ENCODE peak calls at places on chromosomes 4 and X, in eight cellular contexts. G is mucosa of descending colon, M is GM12865, W is astrocyte of the spinal cord, E is AG04450, Q is ovary, L is epithelial cell of esophagus, P is left ventricle myocardium inferior. T is an unnamed sample.

GRCh38 chrX:85111347-85111746 is 107.7 kb downstream of the APOOL start:
- DNase-seq in G (peak; percentile 44), M (no peak), W (peak; percentile 17), E (no peak), Q (no peak), L (peak; percentile 10), P (no peak), T (no peak)

GRCh38 chr4:129929052-129929451 is 833.1 kb downstream of the C4orf33 start:
- DNase-seq in G (no peak), M (no peak), W (no peak), E (no peak), Q (no peak), L (peak; percentile 1), P (no peak), T (no peak)

GRCh38 chr4:101418055-101418454 is 70.7 kb upstream of the PPP3CA start:
- DNase-seq in G (peak; percentile 56), M (peak; percentile 78), W (peak; percentile 55), E (no peak), Q (no peak), L (no peak), P (no peak), T (no peak)

GRCh38 chr4:47155907-47156306 is 124.5 kb downstream of the GABRB1 start:
- DNase-seq in G (no peak), M (no peak), W (no peak), E (no peak), Q (no peak), L (no peak), P (no peak), T (no peak)

GRCh38 chr4:73341454-73341853 is 62.6 kb upstream of the ALB start:
- DNase-seq in G (peak; percentile 57), M (peak; percentile 50), W (peak; percentile 61), E (peak; percentile 4), Q (peak; percentile 36), L (peak; percentile 78), P (no peak), T (peak; percentile 14)

GRCh38 chrX:10755477-10756334 is 135.3 kb upstream of the MID1 start:
- DNase-seq in G (no peak), M (no peak), W (peak; percentile 78), E (peak; percentile 63), Q (no peak), L (peak; percentile 30), P (no peak), T (peak; percentile 48)

GRCh38 chr4:6695660-6696581 is 2.2 kb downstream of the S100P start:
- DNase-seq in G (peak; percentile 71), M (peak; percentile 35), W (no peak), E (no peak), Q (no peak), L (peak; percentile 74), P (no peak), T (no peak)

GRCh38 chrX:146973283-146973682 is 158.7 kb upstream of the CXorf51A start:
- DNase-seq in G (no peak), M (no peak), W (no peak), E (no peak), Q (no peak), L (no peak), P (no peak), T (no peak)

GRCh38 chr4:81467672-81467964 is 4.1 kb downstream of the RASGEF1B start:
- DNase-seq in G (no peak), M (no peak), W (no peak), E (no peak), Q (no peak), L (no peak), P (no peak), T (no peak)

GRCh38 chrX:25015486-25016360 is at the start of gene ARX:
- DNase-seq in G (peak; percentile 60), M (peak; percentile 46), W (peak; percentile 63), E (peak; percentile 6), Q (peak; percentile 88), L (peak; percentile 79), P (peak; percentile 25), T (peak; percentile 43)

GRCh38 chr4:182292657-182293056 is 49.5 kb downstream of the TENM3 start:
- DNase-seq in G (no peak), M (no peak), W (no peak), E (no peak), Q (no peak), L (no peak), P (no peak), T (no peak)

GRCh38 chrX:153582896-153583295 is 16.0 kb downstream of the CCNQ start:
- DNase-seq in G (peak; percentile 36), M (peak; percentile 80), W (peak; percentile 16), E (no peak), Q (no peak), L (peak; percentile 29), P (peak; percentile 24), T (no peak)

GRCh38 chr4:123995939-123996338 is 599.3 kb downstream of the SPRY1 start:
- DNase-seq in G (no peak), M (no peak), W (peak; percentile 76), E (peak; percentile 46), Q (no peak), L (peak; percentile 77), P (no peak), T (peak; percentile 71)

GRCh38 chr4:146335763-146336412 is 121.5 kb downstream of the REELD1 start:
- DNase-seq in G (no peak), M (no peak), W (no peak), E (no peak), Q (no peak), L (peak; percentile 82), P (no peak), T (no peak)

GRCh38 chr4:136106753-136107152 is 1425.5 kb downstream of the PCDH18 start:
- DNase-seq in G (no peak), M (no peak), W (no peak), E (no peak), Q (no peak), L (no peak), P (no peak), T (no peak)

GRCh38 chr4:100913685-100914084 is 395.9 kb upstream of the EMCN start:
- DNase-seq in G (no peak), M (no peak), W (no peak), E (no peak), Q (no peak), L (no peak), P (no peak), T (no peak)

GRCh38 chr4:186067757-186068385 is 1.1 kb upstream of the TLR3 start:
- DNase-seq in G (peak; percentile 82), M (peak; percentile 74), W (peak; percentile 37), E (no peak), Q (peak; percentile 64), L (peak; percentile 56), P (peak; percentile 41), T (no peak)

GRCh38 chr4:162510937-162511336 is 347.1 kb upstream of the FSTL5 start:
- DNase-seq in G (no peak), M (no peak), W (no peak), E (no peak), Q (no peak), L (no peak), P (no peak), T (no peak)

GRCh38 chr4:186676531-186677158 is 47.0 kb downstream of the FAT1 start:
- DNase-seq in G (no peak), M (no peak), W (peak; percentile 92), E (peak; percentile 95), Q (no peak), L (peak; percentile 83), P (no peak), T (peak; percentile 92)

GRCh38 chrX:9207142-9207541 is 173.2 kb upstream of the FAM9B start:
- DNase-seq in G (no peak), M (no peak), W (no peak), E (no peak), Q (peak; percentile 20), L (no peak), P (no peak), T (no peak)

GRCh38 chr4:173301518-173302201 is 32.5 kb downstream of the HMGB2 start:
- DNase-seq in G (peak; percentile 38), M (peak; percentile 41), W (peak; percentile 66), E (peak; percentile 16), Q (no peak), L (peak; percentile 23), P (no peak), T (no peak)

GRCh38 chrX:154317391-154318000 is 21.9 kb downstream of the TKTL1 start:
- DNase-seq in G (peak; percentile 25), M (no peak), W (no peak), E (no peak), Q (peak; percentile 37), L (peak; percentile 13), P (no peak), T (no peak)

GRCh38 chr4:41525129-41525528 is 12.8 kb upstream of the LIMCH1 start:
- DNase-seq in G (no peak), M (no peak), W (peak; percentile 84), E (peak; percentile 8), Q (no peak), L (peak; percentile 70), P (no peak), T (peak; percentile 99)

GRCh38 chr4:83922419-83922818 is 386.5 kb downstream of the GPAT3 start:
- DNase-seq in G (no peak), M (no peak), W (no peak), E (no peak), Q (no peak), L (no peak), P (no peak), T (no peak)

GRCh38 chr4:8336412-8337075 is 67.0 kb downstream of the HTRA3 start:
- DNase-seq in G (no peak), M (no peak), W (no peak), E (no peak), Q (no peak), L (peak; percentile 97), P (no peak), T (no peak)

GRCh38 chr4:122992111-122992510 is 69.7 kb upstream of the NUDT6 start:
- DNase-seq in G (no peak), M (no peak), W (no peak), E (no peak), Q (no peak), L (peak; percentile 65), P (no peak), T (peak; percentile 52)

GRCh38 chr4:122990891-122991290 is 68.5 kb upstream of the NUDT6 start:
- DNase-seq in G (no peak), M (no peak), W (no peak), E (no peak), Q (no peak), L (no peak), P (no peak), T (no peak)

GRCh38 chr4:122988696-122989095 is 66.3 kb upstream of the NUDT6 start:
- DNase-seq in G (no peak), M (no peak), W (no peak), E (no peak), Q (no peak), L (no peak), P (no peak), T (no peak)
- TF ChIP-seq CTCF in G (no peak), M (no peak), W (no peak), E (no peak), Q (no peak), L (no peak), P (no peak), T (no peak)

GRCh38 chr4:33080262-33080661 is 2360.1 kb downstream of the PCDH7 start:
- DNase-seq in G (no peak), M (no peak), W (no peak), E (no peak), Q (no peak), L (no peak), P (peak; percentile 13), T (no peak)
- H3K4me3 ChIP-seq in G (no peak overlapping the region), M (no peak overlapping the region), W (no peak overlapping the region), E (no peak overlapping the region), Q (no peak overlapping the region), L (no peak overlapping the region), P (no peak overlapping the region), T (no peak overlapping the region)

GRCh38 chr4:57151481-57151880 is 41.3 kb upstream of the IGFBP7 start:
- DNase-seq in G (no peak), M (no peak), W (no peak), E (no peak), Q (no peak), L (peak; percentile 88), P (no peak), T (no peak)
- TF ChIP-seq CTCF in G (no peak), M (no peak), W (no peak), E (no peak), Q (no peak), L (no peak), P (no peak), T (no peak)

GRCh38 chr4:825063-825968 is 613 bp downstream of the CPLX1 start:
- DNase-seq in G (no peak), M (no peak), W (no peak), E (no peak), Q (no peak), L (no peak), P (no peak), T (no peak)
- H3K4me3 ChIP-seq in G (no peak overlapping the region), M (no peak overlapping the region), W (no peak overlapping the region), E (peak overlapping the region; percentile 17), Q (peak overlapping the region; percentile 10), L (peak overlapping the region; percentile 10), P (peak overlapping the region; percentile 62), T (no peak overlapping the region)

T was measured in retinal pigment epithelial cell.